ENCODE peak calls at places on chromosomes 3 and 15, in ten cellular contexts. O is H7; R is stimulated activated CD4-positive, alpha-beta T cell treated with anti-CD3 and anti-CD28 coated beads, Interleukin-1b, Interleukin-23, amount 100 ng/mL, for 4 hours; B is T-helper 17 cell; S is HCEC 1CT; G is T47D; M is activated CD4-positive, alpha-beta T cell treated with anti-CD3 and anti-CD28 coated beads, Interleukin-2, amount 50 U/mL, for 4 hours; V is NCI-H1105; T is NCI-H510A treated with DMSO at 0.1 percent for 48 hours; F is lower lobe of right lung. W is an unnamed sample.

GRCh38 chr15:101617390-101617965 is 34.7 kb downstream of the TM2D3 start:
- DNase-seq in R (no peak), O (no peak), T (no peak), F (no peak), B (no peak), M (no peak), V (no peak), G (no peak), S (no peak), W (peak)

GRCh38 chr3:125120370-125121122 is 64.7 kb upstream of the HEG1 start:
- DNase-seq in R (no peak), O (peak), B (no peak), G (no peak), S (no peak), T (no peak), V (no peak), M (no peak), F (no peak), W (no peak)

GRCh38 chr3:67550541-67550940 is 103.9 kb downstream of the SUCLG2 start:
- DNase-seq in F (no peak), R (no peak), M (no peak), T (no peak), B (no peak), O (no peak), G (no peak), V (no peak), S (no peak), W (no peak)

GRCh38 chr3:142218703-142219102 is 6.7 kb downstream of the GK5 start:
- DNase-seq in F (no peak), R (no peak), T (no peak), B (no peak), M (no peak), S (peak), V (no peak), O (no peak), G (no peak), W (no peak)

GRCh38 chr3:170488802-170489201 is 70.1 kb downstream of the CLDN11 start:
- DNase-seq in S (no peak), O (no peak), R (no peak), B (no peak), T (no peak), F (no peak), M (no peak), G (peak), V (no peak), W (no peak)

GRCh38 chr3:138180375-138181029 is 5.8 kb upstream of the DBR1 start:
- DNase-seq in M (peak), T (peak), R (no peak), G (peak), V (peak), S (peak), O (peak), F (no peak), B (no peak), W (no peak)

GRCh38 chr3:2883292-2883691 is 226.9 kb downstream of the IL5RA start:
- DNase-seq in T (no peak), B (no peak), R (no peak), O (no peak), G (no peak), V (no peak), S (no peak), M (no peak), F (no peak), W (no peak)

GRCh38 chr15:57094594-57095257 is 176.3 kb downstream of the TCF12 start:
- DNase-seq in O (no peak), V (no peak), G (no peak), S (no peak), R (no peak), F (no peak), B (no peak), M (no peak), T (no peak), W (no peak)

GRCh38 chr3:129658156-129658843 is 51.8 kb upstream of the PLXND1 start:
- DNase-seq in R (no peak), S (no peak), T (no peak), V (no peak), G (no peak), B (no peak), F (no peak), O (no peak), M (no peak), W (no peak)

GRCh38 chr15:58269455-58270414 is 131.6 kb downstream of the AQP9 start:
- DNase-seq in S (peak), G (peak), R (no peak), T (peak), F (no peak), M (no peak), B (no peak), V (peak), O (peak), W (no peak)

GRCh38 chr3:101261506-101261905 is 58.9 kb downstream of the IMPG2 start:
- DNase-seq in S (no peak), G (no peak), F (no peak), B (no peak), R (no peak), T (no peak), M (no peak), O (no peak), V (no peak), W (no peak)

GRCh38 chr3:192422998-192423349 is 304.4 kb downstream of the FGF12 start:
- DNase-seq in S (no peak), F (no peak), V (peak), R (no peak), M (no peak), O (no peak), B (no peak), G (peak), T (no peak), W (no peak)

GRCh38 chr15:92429378-92430066 is 35.8 kb downstream of the ST8SIA2 start:
- DNase-seq in F (no peak), R (no peak), V (no peak), M (no peak), G (peak), T (peak), B (no peak), S (no peak), O (peak), W (no peak)

GRCh38 chr15:28885630-28886430 is at the start of gene APBA2:
- DNase-seq in V (no peak), T (no peak), B (no peak), F (no peak), G (no peak), O (peak), S (peak), M (peak), R (peak), W (no peak)

W was measured in posterior vena cava.